ENCODE peak calls at places on chromosomes 3 and 15, in five cellular contexts. Y, B, D, O and S are unnamed samples.

GRCh38 chr15:49286649-49287394 is 116.8 kb downstream of the GALK2 start:
- DNase-seq in O (peak), B (no peak), Y (no peak), D (no peak), S (no peak)

GRCh38 chr3:27877122-27878011 is 155.2 kb upstream of the EOMES start:
- DNase-seq in O (peak), B (no peak), Y (no peak), D (no peak), S (no peak)

GRCh38 chr3:60497922-60498321 is 753.3 kb downstream of the FHIT start:
- DNase-seq in Y (no peak), D (no peak), B (no peak), O (no peak), S (no peak)

GRCh38 chr3:189758186-189758585 is 127.0 kb downstream of the TP63 start:
- DNase-seq in D (no peak), Y (no peak), O (no peak), B (no peak), S (no peak)

GRCh38 chr3:129003578-129004112 is 2.5 kb downstream of the EFCC1 start:
- DNase-seq in O (no peak), B (no peak), D (peak), Y (no peak), S (peak)

GRCh38 chr3:32428092-32429068 is 36.7 kb downstream of the CMTM7 start:
- DNase-seq in D (no peak), O (no peak), B (no peak), Y (no peak), S (no peak)

GRCh38 chr15:74605810-74606179 is 9.8 kb upstream of the CLK3 start:
- DNase-seq in O (no peak), B (no peak), Y (no peak), D (no peak), S (no peak)

GRCh38 chr15:59313703-59314332 is 58.9 kb downstream of the MYO1E start:
- DNase-seq in D (no peak), B (no peak), O (peak), Y (no peak), S (peak)

GRCh38 chr3:125050486-125051172 is 5.2 kb downstream of the HEG1 start:
- DNase-seq in D (no peak), Y (no peak), O (no peak), B (no peak), S (no peak)